ENCODE peak calls at places on chromosomes 6 and 20, in five cellular contexts. One of them, this sample, is unnamed.

GRCh38 chr6:118318648-118319047 is 229.4 kb upstream of the PLN start:
- DNase-seq in ELR: no peak
- DNase-seq in NCI-H2081: no peak
- DNase-seq in T-helper 2 cell: no peak
- DNase-seq in GOT3: no peak
- DNase-seq in this sample: no peak

GRCh38 chr6:71902261-71902660 is 15.9 kb downstream of the RIMS1 start:
- DNase-seq in NCI-H2081: no peak
- DNase-seq in GOT3: no peak
- DNase-seq in T-helper 2 cell: no peak
- DNase-seq in ELR: no peak
- DNase-seq in this sample: no peak

GRCh38 chr20:20430066-20430465 is 62.2 kb downstream of the INSM1 start:
- DNase-seq in NCI-H2081: no peak
- DNase-seq in ELR: no peak
- DNase-seq in GOT3: no peak
- DNase-seq in T-helper 2 cell: no peak
- DNase-seq in this sample: no peak

GRCh38 chr20:15658295-15658694 is 915.0 kb downstream of the KIF16B start:
- DNase-seq in ELR: no peak
- DNase-seq in NCI-H2081: no peak
- DNase-seq in GOT3: no peak
- DNase-seq in T-helper 2 cell: no peak
- DNase-seq in this sample: no peak

GRCh38 chr6:36526066-36526465 is 21.2 kb downstream of the STK38 start:
- DNase-seq in ELR: no peak
- DNase-seq in NCI-H2081: no peak
- DNase-seq in T-helper 2 cell: no peak
- DNase-seq in GOT3: no peak
- DNase-seq in this sample: no peak

GRCh38 chr6:106974337-106974998 is at the start of gene CD24:
- DNase-seq in NCI-H2081: peak; percentile 75
- DNase-seq in T-helper 2 cell: no peak
- DNase-seq in GOT3: no peak
- DNase-seq in ELR: peak; percentile 32
- DNase-seq in this sample: no peak

GRCh38 chr6:14673201-14673600 is 555.6 kb downstream of the CD83 start:
- DNase-seq in T-helper 2 cell: no peak
- DNase-seq in NCI-H2081: no peak
- DNase-seq in ELR: peak; percentile 86
- DNase-seq in GOT3: no peak
- DNase-seq in this sample: no peak

GRCh38 chr6:40789143-40789764 is 202.1 kb upstream of the LRFN2 start:
- DNase-seq in ELR: no peak
- DNase-seq in GOT3: no peak
- DNase-seq in T-helper 2 cell: peak; percentile 27
- DNase-seq in NCI-H2081: no peak
- DNase-seq in this sample: no peak

GRCh38 chr20:51340451-51340840 is 202.1 kb downstream of the NFATC2 start:
- DNase-seq in ELR: peak; percentile 31
- DNase-seq in T-helper 2 cell: no peak
- DNase-seq in GOT3: no peak
- DNase-seq in NCI-H2081: no peak
- DNase-seq in this sample: no peak

GRCh38 chr6:150723857-150724256 is 124.2 kb downstream of the PLEKHG1 start:
- DNase-seq in GOT3: no peak
- DNase-seq in T-helper 2 cell: no peak
- DNase-seq in NCI-H2081: no peak
- DNase-seq in ELR: peak; percentile 28
- DNase-seq in this sample: no peak

GRCh38 chr20:3358676-3359340 is 48.7 kb downstream of the DNAAF9 start:
- DNase-seq in NCI-H2081: no peak
- DNase-seq in T-helper 2 cell: no peak
- DNase-seq in ELR: no peak
- DNase-seq in GOT3: no peak
- DNase-seq in this sample: no peak

GRCh38 chr6:12208190-12208589 is 82.0 kb upstream of the EDN1 start:
- DNase-seq in T-helper 2 cell: no peak
- DNase-seq in GOT3: no peak
- DNase-seq in ELR: peak; percentile 79
- DNase-seq in NCI-H2081: no peak
- DNase-seq in this sample: no peak

GRCh38 chr20:51540585-51540984 is 1.9 kb downstream of the NFATC2 start:
- DNase-seq in NCI-H2081: no peak
- DNase-seq in T-helper 2 cell: no peak
- DNase-seq in ELR: no peak
- DNase-seq in GOT3: no peak
- DNase-seq in this sample: no peak

GRCh38 chr20:42492998-42493397 is 696.7 kb downstream of the PTPRT start:
- DNase-seq in NCI-H2081: no peak
- DNase-seq in ELR: no peak
- DNase-seq in T-helper 2 cell: no peak
- DNase-seq in GOT3: no peak
- DNase-seq in this sample: no peak

GRCh38 chr6:121660277-121660676 is 224.8 kb downstream of the GJA1 start:
- DNase-seq in NCI-H2081: no peak
- DNase-seq in GOT3: no peak
- DNase-seq in ELR: no peak
- DNase-seq in T-helper 2 cell: no peak
- DNase-seq in this sample: no peak

GRCh38 chr6:97150932-97151331 is 132.1 kb downstream of the MMS22L start:
- DNase-seq in GOT3: no peak
- DNase-seq in NCI-H2081: no peak
- DNase-seq in T-helper 2 cell: no peak
- DNase-seq in ELR: no peak
- DNase-seq in this sample: no peak

GRCh38 chr6:2019051-2019450 is 226.4 kb downstream of the GMDS start:
- DNase-seq in NCI-H2081: no peak
- DNase-seq in T-helper 2 cell: no peak
- DNase-seq in GOT3: no peak
- DNase-seq in ELR: no peak
- DNase-seq in this sample: no peak

GRCh38 chr20:25407311-25408169 is at the start of gene GINS1:
- DNase-seq in GOT3: peak; percentile 76
- DNase-seq in T-helper 2 cell: peak; percentile 60
- DNase-seq in NCI-H2081: peak; percentile 91
- DNase-seq in ELR: peak; percentile 92
- DNase-seq in this sample: peak; percentile 65

GRCh38 chr6:170449835-170450753 is 103.0 kb downstream of the PSMB1 start:
- DNase-seq in NCI-H2081: no peak
- DNase-seq in GOT3: no peak
- DNase-seq in ELR: no peak
- DNase-seq in T-helper 2 cell: no peak
- DNase-seq in this sample: no peak

This sample was measured in effector memory CD4-positive, alpha-beta T cell.